ENCODE peak calls at places on chromosome 17, in four cellular contexts. Z, L, W and O are unnamed samples.

GRCh38 chr17:72946126-72946525 is 146.4 kb downstream of the SLC39A11 start:
- DNase-seq in L (no peak), Z (no peak), W (no peak), O (no peak)

GRCh38 chr17:57551321-57552079 is 193.6 kb downstream of the CCDC182 start:
- DNase-seq in Z (no peak), W (no peak), L (no peak), O (no peak)

GRCh38 chr17:41629826-41630670 is 5.7 kb upstream of the KRT17 start:
- DNase-seq in Z (no peak), L (no peak), W (no peak), O (no peak)

GRCh38 chr17:77325826-77326581 is 185.2 kb downstream of the SEC14L1 start:
- DNase-seq in W (no peak), L (peak), Z (no peak), O (no peak)

GRCh38 chr17:48910370-48910769 is 2.2 kb downstream of the UBE2Z start:
- DNase-seq in L (no peak), W (no peak), Z (no peak), O (no peak)

GRCh38 chr17:40422990-40423611 is 5.4 kb upstream of the TOP2A start:
- DNase-seq in W (no peak), L (no peak), Z (no peak), O (no peak)

GRCh38 chr17:41367426-41368075 is 2.1 kb downstream of the KRT33B start:
- DNase-seq in W (no peak), Z (no peak), L (peak), O (no peak)

GRCh38 chr17:80116276-80116922 is 15.0 kb downstream of the GAA start:
- DNase-seq in W (no peak), L (no peak), Z (no peak), O (no peak)

GRCh38 chr17:79799174-79799537 is 2.3 kb upstream of the CBX8 start:
- DNase-seq in Z (no peak), L (no peak), W (no peak), O (no peak)

GRCh38 chr17:40095944-40096791 is 4.2 kb downstream of the NR1D1 start:
- DNase-seq in Z (peak), W (no peak), L (no peak), O (peak)

GRCh38 chr17:17778308-17779014 is 58.3 kb downstream of the SREBF1 start:
- DNase-seq in W (no peak), L (peak), Z (no peak), O (no peak)

GRCh38 chr17:15281909-15282308 is 16.8 kb upstream of the PMP22 start:
- DNase-seq in W (no peak), L (peak), Z (no peak), O (no peak)

GRCh38 chr17:1713878-1714487 is 3.8 kb upstream of the TLCD2 start:
- DNase-seq in L (peak), Z (no peak), W (no peak), O (no peak)

GRCh38 chr17:32882734-32883133 is 5.8 kb upstream of the MYO1D start:
- DNase-seq in L (peak), W (no peak), Z (no peak), O (no peak)

GRCh38 chr17:45398800-45399199 is 33.9 kb downstream of the ARHGAP27 start:
- DNase-seq in W (no peak), L (no peak), Z (no peak), O (no peak)

GRCh38 chr17:32445075-32445427 is 741 bp downstream of the PSMD11 start:
- DNase-seq in Z (peak), L (peak), W (no peak), O (peak)

GRCh38 chr17:39193346-39193745 is 4.1 kb downstream of the CACNB1 start:
- DNase-seq in W (no peak), Z (no peak), L (no peak), O (no peak)

GRCh38 chr17:82937411-82938371 is 97.9 kb upstream of the ZNF750 start:
- DNase-seq in W (no peak), Z (no peak), L (no peak), O (no peak)

GRCh38 chr17:46885415-46885814 is 34.0 kb downstream of the WNT9B start:
- DNase-seq in Z (no peak), W (no peak), L (no peak), O (no peak)

GRCh38 chr17:4901648-4902344 is 1.1 kb downstream of the CHRNE start:
- DNase-seq in L (peak), Z (no peak), W (no peak), O (no peak)

GRCh38 chr17:74059471-74059870 is 144.0 kb upstream of the RPL38 start:
- DNase-seq in W (no peak), Z (no peak), L (no peak), O (no peak)

GRCh38 chr17:32150358-32150757 is 8.1 kb downstream of the RHOT1 start:
- DNase-seq in Z (no peak), W (no peak), L (no peak), O (no peak)

GRCh38 chr17:83053021-83053778 is 26.2 kb upstream of the METRNL start:
- DNase-seq in Z (no peak), L (peak), W (no peak), O (no peak)

GRCh38 chr17:82299452-82299851 is 18.0 kb downstream of the CD7 start:
- DNase-seq in W (no peak), Z (no peak), L (no peak), O (no peak)

GRCh38 chr17:7774037-7774659 is 56.6 kb downstream of the DNAH2 start:
- DNase-seq in Z (no peak), L (peak), W (no peak), O (no peak)

GRCh38 chr17:67435122-67435521 is 58.0 kb downstream of the PITPNC1 start:
- DNase-seq in W (no peak), Z (no peak), L (no peak), O (peak)

GRCh38 chr17:18257747-18258355 is 687 bp downstream of the FLII start:
- DNase-seq in W (peak), Z (no peak), L (peak), O (peak)

GRCh38 chr17:39801055-39801454 is 63.1 kb downstream of the IKZF3 start:
- DNase-seq in Z (no peak), W (peak), L (no peak), O (no peak)

GRCh38 chr17:1259910-1260389 is 10.3 kb upstream of the BHLHA9 start:
- DNase-seq in W (no peak), L (no peak), Z (no peak), O (no peak)

GRCh38 chr17:42421479-42422332 is 1.4 kb downstream of the CAVIN1 start:
- DNase-seq in Z (no peak), L (peak), W (no peak), O (no peak)

GRCh38 chr17:15247891-15248529 is 17.1 kb downstream of the PMP22 start:
- DNase-seq in L (peak), W (no peak), Z (no peak), O (no peak)

GRCh38 chr17:9878791-9879525 is 26.1 kb downstream of the RCVRN start:
- DNase-seq in W (no peak), Z (no peak), L (peak), O (no peak)